ENCODE peak calls at places on chromosomes 2 and 18, in four cellular contexts. R is activated T-helper 9 cell treated with anti-CD3 and anti-CD28 coated beads, Interleukin-2, amount 50 U/mL, for 16 hours; O is esophagus squamous epithelium; W is SHP77. D is an unnamed sample.

GRCh38 chr2:204751472-204751871 is 206.2 kb downstream of the PARD3B start:
- DNase-seq in R (no peak), O (no peak), W (no peak), D (no peak)

GRCh38 chr2:85813211-85813977 is 59.6 kb downstream of the ATOH8 start:
- DNase-seq in O (no peak), R (no peak), W (no peak), D (no peak)

GRCh38 chr2:134167015-134167414 is 86.9 kb upstream of the MGAT5 start:
- DNase-seq in O (no peak), W (no peak), R (no peak), D (peak)

GRCh38 chr2:201402651-201403573 is 45.8 kb upstream of the FLACC1 start:
- DNase-seq in R (no peak), W (no peak), O (no peak), D (no peak)

GRCh38 chr2:238462782-238463396 is 36.2 kb downstream of the ASB1 start:
- DNase-seq in O (no peak), W (peak), R (no peak), D (peak)

GRCh38 chr18:48028716-48029115 is 98.3 kb upstream of the SMAD2 start:
- DNase-seq in W (no peak), R (no peak), O (no peak), D (no peak)

GRCh38 chr2:240300261-240300821 is 135.1 kb upstream of the GPC1 start:
- DNase-seq in O (no peak), R (no peak), W (no peak), D (no peak)

GRCh38 chr2:3268705-3269029 is 109.0 kb downstream of the EIPR1 start:
- DNase-seq in W (no peak), R (no peak), O (no peak), D (no peak)

GRCh38 chr2:164046040-164046439 is 310.2 kb upstream of the FIGN start:
- DNase-seq in O (no peak), R (no peak), W (no peak), D (no peak)

GRCh38 chr18:28357785-28358401 is 181.0 kb upstream of the CDH2 start:
- DNase-seq in O (no peak), W (peak), R (no peak), D (peak)

GRCh38 chr18:3273042-3273441 is 11.1 kb downstream of the MYL12B start:
- DNase-seq in O (no peak), R (no peak), W (no peak), D (no peak)

GRCh38 chr2:17620841-17621240 is 80.3 kb downstream of the VSNL1 start:
- DNase-seq in R (no peak), W (no peak), O (no peak), D (peak)

GRCh38 chr18:55401638-55402191 is 186.3 kb downstream of the TCF4 start:
- DNase-seq in W (no peak), O (no peak), R (no peak), D (peak)

GRCh38 chr2:164661349-164661748 is 40.1 kb upstream of the GRB14 start:
- DNase-seq in R (no peak), O (no peak), W (no peak), D (peak)

GRCh38 chr2:44358498-44358897 is 2.8 kb downstream of the PREPL start:
- DNase-seq in O (no peak), W (no peak), R (peak), D (peak)

GRCh38 chr2:85524567-85524923 is 14.4 kb upstream of the MAT2A start:
- DNase-seq in W (no peak), O (no peak), R (no peak), D (no peak)

GRCh38 chr18:56245856-56246575 is 392.4 kb downstream of the TXNL1 start:
- DNase-seq in W (no peak), R (no peak), O (no peak), D (peak)

GRCh38 chr2:86360781-86361180 is 23.4 kb upstream of the REEP1 start:
- DNase-seq in W (no peak), O (no peak), R (no peak), D (no peak)

GRCh38 chr18:22320736-22321135 is 97.0 kb downstream of the CTAGE1 start:
- DNase-seq in O (no peak), W (no peak), R (no peak), D (no peak)

GRCh38 chr2:60475311-60475830 is 78.1 kb downstream of the BCL11A start:
- DNase-seq in W (no peak), O (no peak), R (no peak), D (no peak)

GRCh38 chr2:52269696-52270485 is 1238.0 kb upstream of the NRXN1 start:
- DNase-seq in O (no peak), W (no peak), R (no peak), D (peak)

GRCh38 chr2:77512521-77512920 is 9.7 kb downstream of the LRRTM4 start:
- DNase-seq in O (no peak), W (no peak), R (no peak), D (no peak)

GRCh38 chr18:10370716-10371115 is 83.7 kb upstream of the APCDD1 start:
- DNase-seq in R (no peak), O (no peak), W (no peak), D (no peak)

GRCh38 chr2:57497489-57498096 is 549.0 kb upstream of the VRK2 start:
- DNase-seq in R (no peak), W (peak), O (no peak), D (peak)

GRCh38 chr2:226079677-226080076 is 680.2 kb downstream of the NYAP2 start:
- DNase-seq in O (no peak), R (no peak), W (no peak), D (peak)

GRCh38 chr2:239939736-239940483 is 85.2 kb downstream of the NDUFA10 start:
- DNase-seq in O (no peak), R (no peak), W (no peak), D (no peak)

GRCh38 chr2:23698733-23699391 is 228.1 kb downstream of the ATAD2B start:
- DNase-seq in R (no peak), W (no peak), O (no peak), D (peak)

GRCh38 chr2:98514879-98515570 is 70.4 kb downstream of the INPP4A start:
- DNase-seq in R (no peak), W (no peak), O (no peak), D (peak)

GRCh38 chr18:72456802-72457201 is 87.3 kb downstream of the CBLN2 start:
- DNase-seq in O (no peak), W (no peak), R (no peak), D (no peak)

D was measured in HCEC 1CT.